ENCODE peak calls at places on chromosome 1, in eight cellular contexts. E is OCI-LY7, O is AG09309, W is astrocyte of the spinal cord, B is fibroblast of the aortic adventitia, M is hepatocyte, G is sigmoid colon, Q is cardiac muscle cell. C is an unnamed sample.

GRCh38 chr1:83910461-83910860 is 88.5 kb downstream of the TTLL7 start:
- DNase-seq in E (no peak), O (no peak), W (no peak), B (peak; percentile 18), M (no peak), G (no peak), Q (no peak), C (no peak)

GRCh38 chr1:78511334-78511733 is 20.6 kb downstream of the PTGFR start:
- DNase-seq in E (no peak), O (no peak), W (no peak), B (no peak), M (no peak), G (no peak), Q (no peak), C (no peak)

GRCh38 chr1:57796609-57797008 is 372.7 kb upstream of the DAB1 start:
- DNase-seq in E (no peak), O (no peak), W (peak; percentile 24), B (no peak), M (peak; percentile 42), G (no peak), Q (no peak), C (peak; percentile 1)

GRCh38 chr1:42943166-42943565 is 15.5 kb downstream of the SLC2A1 start:
- DNase-seq in E (no peak), O (no peak), W (peak; percentile 77), B (no peak), M (no peak), G (peak; percentile 83), Q (no peak), C (no peak)

GRCh38 chr1:25369241-25369640 is 31.1 kb downstream of the TMEM50A start:
- DNase-seq in E (no peak), O (no peak), W (no peak), B (no peak), M (no peak), G (no peak), Q (peak; percentile 1), C (no peak)

GRCh38 chr1:104125226-104125625 is 375.5 kb downstream of the AMY1C start:
- DNase-seq in E (no peak), O (no peak), W (peak; percentile 8), B (no peak), M (no peak), G (no peak), Q (no peak), C (no peak)

GRCh38 chr1:12173631-12174121 is 6.9 kb downstream of the TNFRSF1B start:
- DNase-seq in E (no peak), O (no peak), W (no peak), B (no peak), M (no peak), G (no peak), Q (no peak), C (peak; percentile 43)

GRCh38 chr1:27004471-27005165 is 8.0 kb downstream of the TENT5B start:
- DNase-seq in E (no peak), O (no peak), W (no peak), B (no peak), M (peak; percentile 72), G (peak; percentile 85), Q (peak; percentile 61), C (no peak)

GRCh38 chr1:52574594-52574993 is 21.7 kb upstream of the TUT4 start:
- DNase-seq in E (no peak), O (peak; percentile 94), W (peak; percentile 94), B (peak; percentile 96), M (peak; percentile 61), G (no peak), Q (no peak), C (no peak)

GRCh38 chr1:166902279-166902678 is 26.2 kb upstream of the TADA1 start:
- DNase-seq in E (no peak), O (peak; percentile 2), W (peak; percentile 46), B (peak; percentile 29), M (no peak), G (no peak), Q (no peak), C (no peak)

GRCh38 chr1:165257969-165258459 is 98.5 kb downstream of the LMX1A start:
- DNase-seq in E (peak; percentile 44), O (peak; percentile 14), W (peak; percentile 4), B (peak; percentile 72), M (peak; percentile 84), G (peak; percentile 69), Q (peak; percentile 86), C (peak; percentile 69)

GRCh38 chr1:152986578-152986977 is 2.7 kb downstream of the SPRR1A start:
- DNase-seq in E (no peak), O (no peak), W (no peak), B (no peak), M (no peak), G (no peak), Q (no peak), C (no peak)

GRCh38 chr1:158112994-158113758 is 67.5 kb upstream of the CD1D start:
- DNase-seq in E (peak; percentile 62), O (no peak), W (peak; percentile 13), B (no peak), M (peak; percentile 84), G (no peak), Q (peak; percentile 71), C (no peak)

GRCh38 chr1:185917646-185918045 is 183.5 kb downstream of the HMCN1 start:
- DNase-seq in E (no peak), O (no peak), W (peak; percentile 58), B (peak; percentile 76), M (peak; percentile 60), G (no peak), Q (peak; percentile 77), C (peak; percentile 5)

GRCh38 chr1:86499987-86500593 is 31.4 kb downstream of the CLCA1 start:
- DNase-seq in E (peak; percentile 91), O (no peak), W (peak; percentile 35), B (peak; percentile 27), M (peak; percentile 70), G (no peak), Q (peak; percentile 69), C (peak; percentile 27)

GRCh38 chr1:169106921-169107672 is 607 bp downstream of the ATP1B1 start:
- DNase-seq in E (peak; percentile 49), O (no peak), W (peak; percentile 46), B (peak; percentile 41), M (no peak), G (no peak), Q (no peak), C (no peak)

GRCh38 chr1:18557621-18558465 is 72.8 kb upstream of the PAX7 start:
- DNase-seq in E (no peak), O (no peak), W (no peak), B (no peak), M (peak; percentile 60), G (no peak), Q (peak; percentile 54), C (no peak)

GRCh38 chr1:154483941-154484803 is 17.8 kb upstream of the TDRD10 start:
- DNase-seq in E (no peak), O (no peak), W (peak; percentile 71), B (peak; percentile 90), M (peak; percentile 28), G (no peak), Q (no peak), C (no peak)

GRCh38 chr1:118907466-118907865 is 80.7 kb downstream of the TBX15 start:
- DNase-seq in E (no peak), O (no peak), W (no peak), B (no peak), M (no peak), G (no peak), Q (no peak), C (no peak)

GRCh38 chr1:225919906-225920305 is 4.1 kb downstream of the PYCR2 start:
- DNase-seq in E (no peak), O (peak; percentile 52), W (peak; percentile 85), B (peak; percentile 84), M (peak; percentile 49), G (peak; percentile 92), Q (no peak), C (peak; percentile 31)

GRCh38 chr1:58779059-58779754 is 4.6 kb downstream of the JUN start:
- DNase-seq in E (no peak), O (no peak), W (no peak), B (no peak), M (peak; percentile 14), G (no peak), Q (no peak), C (no peak)

GRCh38 chr1:223175633-223176032 is 32.6 kb upstream of the TLR5 start:
- DNase-seq in E (no peak), O (no peak), W (no peak), B (no peak), M (no peak), G (no peak), Q (no peak), C (no peak)

DNA sequence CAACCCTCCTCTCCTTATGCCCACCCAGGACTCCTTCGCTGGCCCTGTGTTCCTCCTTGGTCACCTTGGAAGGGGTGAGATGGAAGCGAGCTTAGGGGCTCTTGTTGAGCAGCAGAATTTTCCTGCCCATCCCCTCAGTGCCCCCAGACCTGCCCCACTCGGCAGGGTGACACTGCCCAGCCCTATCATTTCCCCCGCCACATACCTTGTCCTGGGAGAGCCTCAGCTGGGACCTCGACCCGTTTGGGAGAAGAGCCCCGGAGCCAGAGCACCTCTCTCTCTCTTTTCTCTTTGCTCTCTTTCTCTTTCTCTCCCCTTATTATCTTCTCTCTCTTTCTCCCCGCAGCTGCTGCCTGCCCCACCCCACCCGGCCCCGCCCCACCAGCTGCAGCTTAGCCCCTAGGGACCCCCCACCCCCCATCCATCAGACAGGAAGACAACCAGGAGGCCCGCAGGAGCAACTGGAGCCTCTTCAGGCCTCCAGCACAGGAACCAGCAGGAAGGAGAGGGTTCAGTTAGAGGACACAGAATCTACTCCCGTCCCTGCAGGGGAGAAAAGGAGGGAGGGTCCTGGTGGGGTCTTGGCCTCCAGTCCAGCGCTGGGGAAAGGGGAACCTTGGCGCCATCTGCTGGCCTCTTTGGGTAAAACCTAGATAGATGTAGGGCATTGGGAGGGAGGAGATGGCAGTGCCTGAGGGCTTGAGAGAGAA is 1.6 kb upstream of the FNDC5 start:
- DNase-seq in E (peak; percentile 78), O (no peak), W (peak; percentile 75), B (peak; percentile 63), M (peak; percentile 85), G (peak; percentile 81), Q (peak; percentile 85), C (peak; percentile 54)
- H3K4me3 ChIP-seq in E (peak overlapping the region; percentile 60), O (no peak overlapping the region), W (peak overlapping the region; percentile 48), B (peak overlapping the region; percentile 5), M (no peak overlapping the region), G (no peak overlapping the region), Q (no peak overlapping the region), C (no peak overlapping the region)

GRCh38 chr1:193211539-193211938 is 25.1 kb upstream of the B3GALT2 start:
- DNase-seq in E (no peak), O (peak; percentile 28), W (peak; percentile 76), B (peak; percentile 73), M (peak; percentile 13), G (no peak), Q (peak; percentile 30), C (peak; percentile 19)
- TF ChIP-seq CTCF in E (no peak), O (no peak), W (no peak), B (no peak), M (no peak), G (no peak), Q (no peak), C (no peak)

GRCh38 chr1:206496131-206496793 is 11.1 kb upstream of the RASSF5 start:
- DNase-seq in E (peak; percentile 20), O (no peak), W (no peak), B (no peak), M (no peak), G (no peak), Q (no peak), C (peak; percentile 70)
- H3K4me3 ChIP-seq in E (no peak overlapping the region), O (no peak overlapping the region), W (no peak overlapping the region), B (no peak overlapping the region), M (no peak overlapping the region), G (no peak overlapping the region), Q (no peak overlapping the region), C (no peak overlapping the region)

DNA sequence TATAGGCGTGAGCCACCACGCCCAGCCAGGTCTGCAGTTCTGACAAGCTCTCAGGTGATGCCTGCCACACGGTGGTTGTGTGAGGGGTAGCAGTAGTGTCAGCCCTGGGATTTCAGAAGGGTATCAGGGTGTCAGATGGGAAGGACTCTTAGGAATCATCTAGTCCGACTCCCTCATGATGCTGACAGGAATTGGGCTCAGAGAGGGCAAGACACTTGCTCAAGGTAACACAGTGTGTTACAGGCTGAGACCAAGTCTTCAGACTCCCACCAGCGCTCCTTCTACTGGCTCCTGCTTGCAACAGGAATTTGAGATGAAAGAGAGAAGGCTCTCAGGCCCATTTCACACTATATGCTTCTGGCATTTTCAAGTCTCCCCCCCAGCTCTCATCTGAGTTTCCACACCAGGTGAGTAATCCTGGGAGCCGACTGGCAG is 6.9 kb downstream of the HTR1D start:
- DNase-seq in E (peak; percentile 52), O (no peak), W (no peak), B (no peak), M (no peak), G (no peak), Q (no peak), C (no peak)
- TF ChIP-seq CTCF in E (peak; percentile 75), O (no peak), W (peak; percentile 16), B (no peak), M (no peak), G (no peak), Q (no peak), C (no peak)

C was measured in GM12865.